ENCODE peak calls at places on chromosomes 1 and 21, in four cellular contexts. J is K562, G is H1, F is GM12878. Z is an unnamed sample.

GRCh38 chr1:89609781-89610456 is 23.0 kb upstream of the LRRC8C start:
- DNase-seq in J (no peak), G (no peak), F (no peak), Z (peak; percentile 45)

GRCh38 chr1:227469708-227470107 is 93.6 kb upstream of the ZNF678 start:
- DNase-seq in F (no peak), G (no peak), J (no peak), Z (no peak)

GRCh38 chr1:38131024-38131585 is 84.5 kb upstream of the POU3F1 start:
- DNase-seq in G (no peak), F (no peak), J (no peak), Z (peak; percentile 18)

GRCh38 chr1:179809506-179810366 is 66.6 kb downstream of the FAM163A start:
- DNase-seq in F (peak; percentile 26), J (peak; percentile 80), G (peak; percentile 81), Z (peak; percentile 60)

GRCh38 chr1:8155528-8156186 is 129.5 kb upstream of the ERRFI1 start:
- DNase-seq in G (no peak), F (no peak), J (no peak), Z (peak; percentile 91)

GRCh38 chr1:151238467-151238739 is 16.1 kb upstream of the PSMD4 start:
- DNase-seq in G (no peak), F (no peak), J (no peak), Z (no peak)

GRCh38 chr21:36696640-36697472 is 2.1 kb upstream of the SIM2 start:
- DNase-seq in F (no peak), G (peak; percentile 56), J (no peak), Z (no peak)

GRCh38 chr1:156775799-156776198 is 8.5 kb downstream of the PRCC start:
- DNase-seq in G (no peak), J (no peak), F (no peak), Z (no peak)

GRCh38 chr1:117735045-117735992 is 129.5 kb downstream of the TENT5C start:
- DNase-seq in F (peak; percentile 9), G (no peak), J (no peak), Z (peak; percentile 10)

GRCh38 chr1:33181038-33181861 is 593 bp downstream of the TRIM62 start:
- DNase-seq in J (peak; percentile 62), F (no peak), G (peak; percentile 78), Z (no peak)

GRCh38 chr1:69919129-69919921 is 286.1 kb downstream of the LRRC40 start:
- DNase-seq in J (no peak), G (no peak), F (no peak), Z (no peak)

GRCh38 chr1:209876091-209876800 is 48.5 kb downstream of the UTP25 start:
- DNase-seq in F (no peak), G (no peak), J (no peak), Z (no peak)

GRCh38 chr1:178282949-178283367 is 189.1 kb downstream of the RASAL2 start:
- DNase-seq in F (no peak), G (no peak), J (no peak), Z (peak; percentile 25)

GRCh38 chr1:121516279-121516967 is 331.6 kb downstream of the SRGAP2C start:
- DNase-seq in F (no peak), G (no peak), J (no peak), Z (no peak)

GRCh38 chr21:33976082-33976979 is 60.7 kb upstream of the ATP5PO start:
- DNase-seq in J (peak; percentile 87), F (peak; percentile 90), G (peak; percentile 43), Z (peak; percentile 65)

GRCh38 chr1:185695299-185695698 is 38.9 kb upstream of the HMCN1 start:
- DNase-seq in J (no peak), G (no peak), F (no peak), Z (no peak)

GRCh38 chr1:110210604-110211502 is 739 bp downstream of the KCNC4 start:
- DNase-seq in F (no peak), G (peak; percentile 74), J (peak; percentile 84), Z (no peak)

GRCh38 chr1:175188936-175189335 is 3.6 kb downstream of the KIAA0040 start:
- DNase-seq in F (peak; percentile 67), G (no peak), J (no peak), Z (no peak)

GRCh38 chr1:220005489-220005888 is 40.8 kb downstream of the EPRS1 start:
- DNase-seq in F (no peak), G (no peak), J (no peak), Z (no peak)

GRCh38 chr1:229624906-229625871 is 733 bp downstream of the TAF5L start:
- DNase-seq in J (peak; percentile 94), F (no peak), G (peak; percentile 66), Z (peak; percentile 31)

GRCh38 chr1:115183158-115183557 is 93.9 kb upstream of the TSPAN2 start:
- DNase-seq in J (no peak), G (peak; percentile 74), F (no peak), Z (no peak)

GRCh38 chr1:202304370-202304769 is 37.4 kb downstream of the UBE2T start:
- DNase-seq in F (no peak), J (no peak), G (no peak), Z (no peak)

GRCh38 chr1:101460709-101461108 is 223.9 kb downstream of the S1PR1 start:
- DNase-seq in F (no peak), J (no peak), G (no peak), Z (no peak)

GRCh38 chr21:38788275-38788911 is 17.3 kb upstream of the ETS2 start:
- DNase-seq in G (no peak), F (no peak), J (no peak), Z (peak; percentile 62)

GRCh38 chr1:23613191-23614126 is 54.2 kb upstream of the ID3 start:
- DNase-seq in F (no peak), J (no peak), G (no peak), Z (no peak)

GRCh38 chr1:2970311-2971145 is 50.7 kb upstream of the ACTRT2 start:
- DNase-seq in J (no peak), G (no peak), F (no peak), Z (no peak)

GRCh38 chr1:109993885-109994284 is 9.3 kb downstream of the AHCYL1 start:
- DNase-seq in J (no peak), F (no peak), G (no peak), Z (no peak)

GRCh38 chr1:206014591-206014990 is 9.1 kb downstream of the CTSE start:
- DNase-seq in J (no peak), F (no peak), G (no peak), Z (no peak)

GRCh38 chr1:117646007-117646913 is 40.4 kb downstream of the TENT5C start:
- DNase-seq in F (no peak), J (peak; percentile 46), G (no peak), Z (no peak)

GRCh38 chr1:43582162-43582566 is 51.5 kb downstream of the PTPRF start:
- DNase-seq in G (no peak), J (peak; percentile 78), F (peak; percentile 54), Z (peak; percentile 64)

GRCh38 chr1:61337981-61338848 is 255.9 kb downstream of the NFIA start:
- DNase-seq in G (no peak), F (no peak), J (no peak), Z (peak; percentile 91)

DNA sequence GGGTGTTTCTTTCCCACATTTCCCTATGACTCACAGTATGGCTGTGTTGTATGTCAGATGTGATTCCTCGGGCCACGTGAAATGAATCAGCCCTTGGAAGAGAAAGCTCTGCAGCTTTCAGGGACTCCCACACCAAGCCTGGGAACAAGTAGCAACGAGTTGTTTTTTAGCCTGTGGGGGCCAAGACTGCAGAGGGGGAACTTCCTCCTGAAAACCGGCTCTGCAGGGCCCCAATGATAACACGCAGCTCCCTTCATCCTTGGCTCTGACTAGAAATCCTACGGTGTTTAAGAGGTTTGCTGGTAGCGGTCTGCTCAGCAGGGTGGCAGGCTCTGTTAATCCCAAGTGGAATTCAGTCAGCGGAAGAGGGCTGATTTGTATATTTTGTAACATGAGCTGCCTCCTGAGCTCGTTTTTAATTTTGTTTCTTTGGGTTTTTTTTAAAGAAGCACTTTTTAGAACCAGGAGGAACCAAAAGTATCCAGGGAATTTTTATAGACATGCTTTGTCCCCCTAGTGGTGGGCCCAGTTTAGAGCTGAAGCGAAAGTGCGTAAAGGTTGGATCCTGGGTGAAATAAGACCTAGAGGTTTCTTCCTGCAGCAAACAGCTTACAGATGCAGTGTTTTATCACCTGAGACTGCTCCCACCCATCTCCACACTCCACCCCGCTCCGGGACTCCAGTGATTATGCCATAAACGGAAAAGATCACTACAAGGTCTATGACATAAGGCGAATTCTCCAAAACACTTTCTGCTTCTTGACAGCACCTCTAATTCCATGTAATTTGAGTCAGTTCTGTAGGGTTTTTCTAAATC is 48.8 kb downstream of the LAMC2 start:
- DNase-seq in F (no peak), J (peak; percentile 21), G (peak; percentile 66), Z (peak; percentile 21)
- TF ChIP-seq BRCA1 in F (no peak), J (no peak), G (no peak), Z (no peak)

GRCh38 chr1:36398370-36398977 is 766 bp upstream of the LSM10 start:
- DNase-seq in J (no peak), F (no peak), G (no peak), Z (no peak)

GRCh38 chr1:36401602-36402517 is 4.2 kb upstream of the LSM10 start:
- DNase-seq in G (peak; percentile 81), F (no peak), J (no peak), Z (no peak)

GRCh38 chr1:36400514-36400824 is 2.8 kb upstream of the LSM10 start:
- DNase-seq in F (no peak), J (no peak), G (no peak), Z (no peak)

GRCh38 chr1:36397378-36398230 is at the start of gene LSM10:
- DNase-seq in G (peak; percentile 94), J (peak; percentile 88), F (peak; percentile 70), Z (peak; percentile 87)

GRCh38 chr1:36400825-36401601 is 3.3 kb upstream of the LSM10 start:
- DNase-seq in G (peak; percentile 83), F (no peak), J (peak; percentile 82), Z (peak; percentile 93)
- TF ChIP-seq POLR2A in G (peak; percentile 91), F (peak; percentile 73), J (peak; percentile 96), Z (peak; percentile 95)

GRCh38 chr1:1212780-1213152 is 1.2 kb downstream of the TNFRSF4 start:
- DNase-seq in J (no peak), G (no peak), F (no peak), Z (no peak)
- H3K36me3 ChIP-seq in J (peaks cover 21% of the 10 kb centered on the region), G (no peaks in the 10 kb centered on the region), F (peaks cover 9% of the 10 kb centered on the region), Z (peaks cover 9% of the 10 kb centered on the region)

DNA sequence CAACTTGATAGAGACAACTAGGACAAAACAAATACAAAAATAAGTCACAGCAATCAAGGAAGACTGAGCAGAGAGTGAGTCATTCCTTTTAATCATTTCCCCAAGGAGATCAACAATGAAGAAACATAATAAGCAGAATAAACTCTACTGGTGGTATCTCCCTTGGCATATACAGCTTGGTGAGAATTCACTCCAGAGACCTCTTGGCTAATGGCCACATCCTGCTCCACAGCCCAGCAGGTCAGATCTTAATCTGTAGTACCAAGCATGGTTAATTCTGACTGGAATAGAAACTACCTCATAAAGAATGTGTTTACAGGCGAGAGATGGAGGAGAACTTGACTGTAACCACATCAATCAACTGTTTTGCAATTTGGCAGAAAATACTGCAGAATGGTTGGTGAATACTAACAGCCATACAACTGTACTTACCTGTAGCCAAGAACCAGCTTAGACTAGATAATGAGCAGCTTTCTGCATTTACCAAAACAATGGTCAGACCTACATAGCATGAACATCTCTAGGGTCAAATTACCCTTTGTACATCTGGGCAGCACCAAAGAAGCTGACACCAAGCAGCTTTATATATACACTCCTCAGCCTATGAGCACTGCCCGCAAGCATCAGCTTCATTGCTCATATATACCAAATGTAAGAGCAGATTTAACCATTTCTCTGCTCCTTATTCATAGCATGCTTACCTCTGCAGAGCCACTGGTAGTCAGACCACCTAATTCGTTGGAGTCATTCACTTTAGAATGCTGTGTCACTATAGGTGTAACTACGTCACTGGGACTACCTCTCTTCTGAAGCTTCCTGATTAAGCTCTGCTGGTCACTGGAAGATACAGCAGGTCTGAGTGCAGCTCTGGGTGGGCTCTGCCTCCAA is 51.0 kb downstream of the KIAA0319L start:
- DNase-seq in J (peak; percentile 65), F (peak; percentile 95), G (no peak), Z (no peak)
- TF ChIP-seq BRCA1 in J (no peak), F (no peak), G (no peak), Z (no peak)